ENCODE peak calls at places on chromosomes 5 and 9, in four cellular contexts. O is ovary, F is adrenal gland, H is tibial nerve. D is an unnamed sample.
A peak's percentile ranks its signal among the peaks of the same experiment; 100 is the strongest.

GRCh38 chr9:9521033-9521779 is 1091.6 kb downstream of the PTPRD start:
- DNase-seq in O (no peak), F (no peak), H (no peak), D (no peak)

GRCh38 chr5:108997720-108998119 is 250.0 kb downstream of the FER start:
- DNase-seq in O (no peak), F (no peak), H (no peak), D (no peak)

GRCh38 chr5:171920765-171921391 is 85.6 kb downstream of the FBXW11 start:
- DNase-seq in O (no peak), F (no peak), H (no peak), D (no peak)

GRCh38 chr5:106303911-106304310 is 1366.8 kb downstream of the EFNA5 start:
- DNase-seq in O (no peak), F (no peak), H (no peak), D (no peak)

GRCh38 chr9:14910178-14910805 is at the start of gene FREM1:
- DNase-seq in O (peak; percentile 62), F (peak; percentile 43), H (peak; percentile 14), D (peak; percentile 5)

GRCh38 chr5:67102708-67103107 is 93.9 kb downstream of the CD180 start:
- DNase-seq in O (peak; percentile 42), F (no peak), H (no peak), D (no peak)

GRCh38 chr5:175873090-175873454 is 1.7 kb downstream of the CPLX2 start:
- DNase-seq in O (no peak), F (no peak), H (no peak), D (no peak)

GRCh38 chr9:88980732-88981336 is 10.4 kb upstream of the S1PR3 start:
- DNase-seq in O (no peak), F (no peak), H (no peak), D (no peak)

GRCh38 chr9:129206921-129207320 is 28.9 kb upstream of the IER5L start:
- DNase-seq in O (no peak), F (no peak), H (no peak), D (no peak)

GRCh38 chr5:115455241-115455640 is 89.3 kb downstream of the FEM1C start:
- DNase-seq in O (no peak), F (no peak), H (no peak), D (no peak)

GRCh38 chr9:99516657-99517049 is 294.6 kb downstream of the SEC61B start:
- DNase-seq in O (no peak), F (no peak), H (no peak), D (no peak)

GRCh38 chr5:1945606-1946005 is 62.9 kb upstream of the IRX4 start:
- DNase-seq in O (no peak), F (no peak), H (no peak), D (no peak)

GRCh38 chr5:1007681-1008450 is 736 bp upstream of the NKD2 start:
- DNase-seq in O (peak; percentile 34), F (peak; percentile 18), H (peak; percentile 8), D (no peak)

GRCh38 chr5:78475370-78475769 is 115.0 kb downstream of the SCAMP1 start:
- DNase-seq in O (no peak), F (no peak), H (no peak), D (no peak)

GRCh38 chr5:80988419-80988925 is 28.3 kb downstream of the RASGRF2 start:
- DNase-seq in O (no peak), F (no peak), H (no peak), D (no peak)

GRCh38 chr5:142319560-142320426 is 5.0 kb downstream of the SPRY4 start:
- DNase-seq in O (no peak), F (no peak), H (no peak), D (no peak)
- H3K4me3 ChIP-seq in O (no peak overlapping the region), F (no peak overlapping the region), H (no peak overlapping the region), D (no peak overlapping the region)

DNA sequence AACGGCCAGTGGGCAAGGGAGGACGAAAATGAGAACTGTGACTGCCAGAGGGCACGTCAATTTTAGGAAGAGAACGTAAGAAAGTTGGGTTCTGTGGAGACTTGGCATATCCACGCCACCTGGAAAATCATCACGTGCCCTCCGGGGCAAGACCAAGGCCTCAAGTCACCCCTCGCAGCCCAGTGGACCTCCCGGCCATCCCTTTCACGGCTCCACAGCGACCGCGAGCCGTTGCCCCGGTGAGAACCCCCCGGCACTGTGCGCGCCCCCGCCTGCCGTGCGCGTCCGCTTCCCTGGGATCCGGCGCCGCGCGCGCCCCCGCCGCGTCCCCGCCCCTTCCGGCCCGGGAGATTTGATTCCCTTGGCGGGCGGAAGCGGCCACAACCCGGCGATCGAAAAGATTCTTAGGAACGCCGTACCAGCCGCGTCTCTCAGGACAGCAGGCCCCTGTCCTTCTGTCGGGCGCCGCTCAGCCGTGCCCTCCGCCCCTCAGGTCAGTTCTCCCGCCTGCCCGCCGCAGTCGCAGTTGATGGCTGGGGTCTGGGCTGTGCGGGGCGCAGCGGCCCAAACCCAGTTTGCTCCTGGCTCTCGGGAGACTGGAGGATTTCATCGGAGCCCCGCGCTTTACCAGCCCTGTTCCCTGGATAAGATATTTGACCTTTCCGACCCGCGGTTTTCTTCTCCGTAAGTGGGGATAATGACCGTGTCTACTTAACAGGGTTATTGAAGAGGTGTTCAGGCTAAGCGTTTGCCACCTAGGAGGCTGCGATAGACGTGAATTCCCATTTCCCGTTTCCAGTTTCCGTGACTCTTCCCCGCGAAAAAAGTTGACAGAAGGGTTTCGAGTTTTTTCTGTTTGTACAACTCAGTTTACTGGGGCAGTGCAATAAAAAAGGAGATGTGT is at the start of gene MELK:
- DNase-seq in O (peak; percentile 88), F (peak; percentile 73), H (peak; percentile 44), D (peak; percentile 56)
- TF ChIP-seq POLR2A in O (peak; percentile 9), F (no peak), H (peak; percentile 24), D (peak; percentile 29)

GRCh38 chr9:137018761-137019559 is 9.1 kb downstream of the ABCA2 start:
- DNase-seq in O (no peak), F (no peak), H (no peak), D (no peak)
- TF ChIP-seq CTCF in O (no peak), F (no peak), H (no peak), D (no peak)

DNA sequence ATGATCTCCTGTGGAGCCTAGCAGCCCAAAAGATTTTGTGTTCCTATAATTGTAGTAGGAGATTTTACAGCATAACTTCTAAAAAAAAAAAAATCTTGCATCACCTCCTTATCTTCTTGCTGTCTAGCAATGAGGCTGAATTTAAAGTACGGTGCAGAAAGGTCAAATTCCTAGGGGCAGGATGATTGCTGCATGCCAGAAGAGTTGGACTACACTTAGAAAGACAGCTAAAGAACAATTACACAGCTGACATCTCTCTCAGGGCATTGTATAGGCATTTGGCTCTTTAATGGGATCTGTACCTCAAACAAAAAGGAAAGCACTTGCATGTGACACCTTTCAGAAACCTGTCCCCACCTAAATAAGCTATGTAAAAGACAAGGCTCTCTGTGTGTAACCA is 443.2 kb downstream of the HCN1 start:
- DNase-seq in O (no peak), F (no peak), H (no peak), D (no peak)
- H3K4me3 ChIP-seq in O (no peak overlapping the region), F (no peak overlapping the region), H (no peak overlapping the region), D (no peak overlapping the region)

DNA sequence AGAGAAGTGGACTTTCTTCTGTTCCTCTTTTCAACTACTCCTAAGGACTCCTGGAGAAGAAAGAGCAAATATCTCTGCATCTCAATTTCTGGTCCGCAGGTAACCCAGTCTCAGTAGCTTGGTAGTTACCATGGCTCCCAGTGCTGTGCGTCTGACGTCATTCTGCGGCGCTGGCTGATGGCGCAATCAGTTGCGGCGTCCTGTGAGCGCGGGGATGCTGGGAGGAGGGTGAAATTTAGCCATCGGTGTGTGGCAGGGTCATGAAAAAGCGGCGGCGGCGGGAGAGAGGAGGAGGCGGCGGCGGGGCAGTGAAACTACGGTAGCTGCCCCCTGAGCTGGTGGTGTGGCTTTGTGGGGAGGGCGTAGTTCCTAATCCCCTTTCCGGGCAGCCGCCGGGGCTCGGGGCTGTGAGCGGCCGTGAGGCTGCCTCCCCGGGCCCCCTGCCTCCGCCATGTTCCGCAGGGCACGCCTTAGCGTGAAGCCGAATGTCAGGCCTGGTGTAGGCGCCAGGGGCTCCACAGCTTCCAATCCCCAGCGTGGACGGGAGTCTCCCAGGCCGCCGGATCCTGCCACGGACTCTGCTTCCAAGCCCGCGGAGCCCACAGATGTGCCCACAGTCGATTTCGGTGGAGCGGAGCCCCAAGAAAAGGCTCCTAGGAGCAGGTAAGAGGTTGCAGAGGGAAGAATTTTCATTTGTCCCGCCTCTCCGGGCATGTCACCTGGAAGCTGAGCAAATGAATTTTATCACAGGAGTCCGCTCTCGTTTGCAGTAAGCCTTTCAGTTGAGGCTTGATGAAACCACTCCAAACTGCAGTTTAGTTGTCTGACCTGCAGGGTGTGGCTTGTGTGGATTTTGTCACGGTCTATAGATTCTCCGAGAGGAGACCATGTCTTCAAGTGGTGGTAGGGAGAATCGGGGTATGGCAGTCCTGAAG is at the start of gene BDP1:
- DNase-seq in O (peak; percentile 99), F (peak; percentile 99), H (peak; percentile 94), D (peak; percentile 97)
- TF ChIP-seq POLR2A in O (peak; percentile 68), F (peak; percentile 50), H (peak; percentile 64), D (peak; percentile 60)

GRCh38 chr5:98309785-98310566 is 463.5 kb upstream of the RGMB start:
- DNase-seq in O (no peak), F (no peak), H (no peak), D (no peak)
- TF ChIP-seq CTCF in O (no peak), F (no peak), H (no peak), D (no peak)

D was measured in prostate gland.